ENCODE peak calls at places on chromosomes 16 and 17, in six cellular contexts. P, H, X, S, Y and D are unnamed samples. For H3K4me1, the result is how much of the 10 kb centered on the place peaks cover.

GRCh38 chr16:89670496-89671431 is 13.1 kb downstream of the SPATA33 start:
- DNase-seq in S (no peak), Y (no peak), H (no peak), X (no peak), P (no peak), D (no peak)

GRCh38 chr17:10177921-10178788 is 20.3 kb downstream of the GAS7 start:
- DNase-seq in P (no peak), X (peak), S (no peak), H (no peak), Y (no peak), D (no peak)

GRCh38 chr16:75074920-75075687 is 41.5 kb downstream of the LDHD start:
- DNase-seq in H (peak), S (no peak), P (no peak), X (no peak), Y (peak), D (no peak)

GRCh38 chr17:28643979-28644781 is 778 bp downstream of the BLTP2 start:
- DNase-seq in S (peak), Y (no peak), P (peak), H (peak), X (peak), D (no peak)

GRCh38 chr16:78388920-78389564 is 289.6 kb downstream of the WWOX start:
- DNase-seq in H (no peak), P (no peak), Y (no peak), X (no peak), S (no peak), D (no peak)

GRCh38 chr17:9728564-9728963 is 62.8 kb downstream of the DHRS7C start:
- DNase-seq in S (no peak), X (no peak), P (no peak), H (no peak), Y (no peak), D (no peak)

GRCh38 chr16:1439058-1439698 is 5.2 kb downstream of the CCDC154 start:
- DNase-seq in P (no peak), S (no peak), Y (no peak), H (no peak), X (no peak), D (no peak)

GRCh38 chr16:26058326-26058725 is 366.6 kb downstream of the HS3ST4 start:
- DNase-seq in S (no peak), Y (no peak), X (peak), H (no peak), P (no peak), D (no peak)

GRCh38 chr16:85668676-85669424 is 19.9 kb downstream of the GINS2 start:
- DNase-seq in S (no peak), P (peak), H (no peak), Y (no peak), X (no peak), D (no peak)

GRCh38 chr16:12497558-12497957 is 306.1 kb downstream of the CPPED1 start:
- DNase-seq in X (no peak), P (no peak), Y (no peak), H (no peak), S (no peak), D (no peak)

GRCh38 chr17:19744922-19745757 is 3.0 kb downstream of the ALDH3A1 start:
- DNase-seq in H (peak), P (peak), Y (peak), X (peak), S (peak), D (no peak)

GRCh38 chr17:2050871-2051387 is 4.0 kb upstream of the HIC1 start:
- DNase-seq in X (peak), P (no peak), H (no peak), Y (no peak), S (peak), D (no peak)

GRCh38 chr16:77977336-77977735 is 45.0 kb upstream of the CLEC3A start:
- DNase-seq in P (no peak), Y (no peak), S (no peak), X (no peak), H (no peak), D (no peak)

GRCh38 chr16:62036101-62036806 is at the start of gene CDH8:
- DNase-seq in H (no peak), P (peak), X (peak), S (no peak), Y (peak), D (no peak)

GRCh38 chr16:4360538-4361021 is 9.5 kb upstream of the PAM16 start:
- DNase-seq in S (peak), P (no peak), X (peak), H (no peak), Y (no peak), D (no peak)

GRCh38 chr17:48441231-48441711 is 11.3 kb upstream of the SKAP1 start:
- DNase-seq in P (no peak), H (no peak), X (no peak), S (no peak), Y (no peak), D (no peak)

GRCh38 chr16:56930516-56931252 is 1.3 kb upstream of the HERPUD1 start:
- DNase-seq in P (no peak), H (peak), S (no peak), X (peak), Y (no peak), D (no peak)

GRCh38 chr17:62080647-62081046 is 15.6 kb upstream of the MED13 start:
- DNase-seq in P (no peak), H (no peak), X (no peak), Y (no peak), S (no peak), D (no peak)

GRCh38 chr16:31078597-31079341 is 4.5 kb downstream of the ZNF646 start:
- DNase-seq in X (no peak), H (no peak), Y (no peak), S (no peak), P (no peak), D (no peak)

GRCh38 chr16:84600343-84601229 is 17.3 kb downstream of the COTL1 start:
- DNase-seq in X (no peak), S (no peak), Y (no peak), P (no peak), H (no peak), D (no peak)

GRCh38 chr16:13193721-13194120 is 292.3 kb downstream of the SHISA9 start:
- DNase-seq in Y (no peak), H (no peak), S (no peak), P (no peak), X (no peak), D (no peak)

GRCh38 chr16:84029297-84030096 is 13.1 kb downstream of the SLC38A8 start:
- DNase-seq in S (no peak), Y (no peak), P (no peak), H (no peak), X (no peak), D (no peak)

GRCh38 chr16:81497690-81498089 is 53.1 kb downstream of the CMIP start:
- DNase-seq in H (no peak), P (peak), X (no peak), Y (no peak), S (no peak), D (no peak)

GRCh38 chr16:89759742-89760366 is 38.5 kb downstream of the ZNF276 start:
- DNase-seq in S (no peak), P (no peak), H (no peak), X (no peak), Y (no peak), D (no peak)

GRCh38 chr16:1781254-1781653 is 1.1 kb downstream of the SPSB3 start:
- DNase-seq in H (no peak), Y (peak), S (no peak), P (no peak), X (no peak), D (no peak)

GRCh38 chr16:869823-870641 is 69.5 kb upstream of the GNG13 start:
- DNase-seq in X (no peak), S (no peak), Y (peak), H (no peak), P (peak), D (no peak)

GRCh38 chr16:81831722-81832126 is 52.6 kb downstream of the PLCG2 start:
- DNase-seq in S (no peak), Y (peak), P (peak), H (peak), X (peak), D (no peak)

GRCh38 chr16:70304892-70305448 is 6.0 kb downstream of the DDX19B start:
- DNase-seq in X (peak), H (no peak), S (no peak), P (no peak), Y (no peak), D (no peak)

GRCh38 chr17:82648761-82649474 is 674 bp upstream of the WDR45B start:
- DNase-seq in P (peak), X (no peak), H (peak), Y (peak), S (peak), D (no peak)

GRCh38 chr16:30600215-30600614 is 10.0 kb downstream of the ZNF689 start:
- DNase-seq in S (no peak), Y (no peak), X (no peak), P (no peak), H (no peak), D (no peak)

GRCh38 chr17:44663095-44663494 is 6.8 kb downstream of the MEIOC start:
- DNase-seq in H (no peak), S (no peak), X (no peak), Y (no peak), P (no peak), D (no peak)

GRCh38 chr16:970766-971581 is at the start of gene LMF1:
- DNase-seq in S (peak), H (peak), Y (peak), P (peak), X (peak), D (peak)

GRCh38 chr16:84603115-84603816 is 14.6 kb downstream of the COTL1 start:
- DNase-seq in P (peak), H (peak), X (no peak), Y (peak), S (peak), D (peak)

GRCh38 chr17:34601431-34601830 is 22.0 kb downstream of the TMEM132E start:
- DNase-seq in Y (no peak), S (no peak), H (no peak), P (no peak), X (no peak), D (no peak)

GRCh38 chr16:68229431-68230175 is 6.3 kb downstream of the ESRP2 start:
- DNase-seq in X (peak), H (peak), P (no peak), S (peak), Y (peak), D (no peak)
- TF ChIP-seq CTCF in X (peak), H (peak), P (peak), S (peak), Y (peak), D (peak)

GRCh38 chr17:69577098-69577497 is 162.6 kb downstream of the MAP2K6 start:
- DNase-seq in X (no peak), Y (no peak), P (no peak), H (no peak), S (no peak), D (no peak)

GRCh38 chr17:69575346-69575761 is 160.9 kb downstream of the MAP2K6 start:
- DNase-seq in H (no peak), P (no peak), X (no peak), S (peak), Y (no peak), D (no peak)

GRCh38 chr17:69581061-69581955 is 166.8 kb downstream of the MAP2K6 start:
- DNase-seq in P (no peak), X (no peak), S (no peak), H (no peak), Y (no peak), D (no peak)

GRCh38 chr17:69579961-69580677 is 165.6 kb downstream of the MAP2K6 start:
- DNase-seq in Y (no peak), P (no peak), H (no peak), X (no peak), S (no peak), D (no peak)

DNA sequence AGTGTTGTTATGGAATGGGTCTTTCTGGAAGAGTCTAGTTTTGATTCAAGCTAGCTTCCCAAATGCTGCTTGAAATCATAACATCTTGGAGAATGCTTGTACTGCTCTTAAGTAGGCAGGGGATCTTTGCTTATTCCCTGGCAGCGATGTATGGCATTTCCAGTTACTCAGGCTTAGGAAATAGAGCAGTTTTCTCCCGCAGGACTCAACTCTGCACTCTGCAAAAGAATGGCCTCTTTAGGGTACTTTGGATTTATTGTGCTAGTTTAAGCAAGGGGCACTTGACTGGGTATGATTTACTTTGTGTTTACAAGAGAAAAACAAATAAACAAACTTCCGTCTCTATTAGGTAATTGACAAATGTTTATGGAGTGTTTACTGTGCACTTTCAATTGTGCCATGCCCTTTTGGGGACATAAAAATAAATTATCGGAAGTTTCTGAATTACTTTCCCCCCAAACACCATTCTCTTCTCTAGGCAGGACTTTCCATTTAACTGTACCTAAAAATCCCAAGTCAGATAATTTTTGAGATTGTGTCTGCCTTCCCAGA is 164.0 kb downstream of the MAP2K6 start:
- DNase-seq in S (no peak), H (no peak), X (no peak), P (no peak), Y (no peak), D (no peak)
- H3K4me1 ChIP-seq in S (under half), H (under half), X (under half), P (under half), Y (under half), D (under half)

DNA sequence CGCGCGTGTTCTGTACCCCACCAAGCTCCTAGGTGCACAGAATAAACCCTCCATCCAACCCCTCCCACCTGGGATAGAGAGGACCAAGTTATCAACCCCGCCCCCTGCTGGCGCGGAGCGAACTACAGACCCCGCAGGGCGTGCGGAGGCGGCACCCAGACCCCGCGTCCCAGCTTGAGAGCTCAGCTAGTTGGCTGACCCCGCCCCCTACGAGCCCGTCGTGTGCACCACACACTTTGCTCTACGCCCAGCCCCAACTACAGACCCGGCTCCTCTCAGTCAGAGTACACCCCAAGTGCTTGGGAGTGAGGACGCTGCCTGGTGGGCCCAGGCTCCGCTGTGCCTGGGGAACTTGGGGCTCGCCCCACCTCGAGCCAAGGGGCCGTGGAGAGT is 1.5 kb downstream of the GRIN2A start:
- DNase-seq in X (peak), S (peak), P (no peak), Y (peak), H (peak), D (no peak)
- TF ChIP-seq CTCF in X (peak), S (peak), P (peak), Y (peak), H (no peak), D (peak)

DNA sequence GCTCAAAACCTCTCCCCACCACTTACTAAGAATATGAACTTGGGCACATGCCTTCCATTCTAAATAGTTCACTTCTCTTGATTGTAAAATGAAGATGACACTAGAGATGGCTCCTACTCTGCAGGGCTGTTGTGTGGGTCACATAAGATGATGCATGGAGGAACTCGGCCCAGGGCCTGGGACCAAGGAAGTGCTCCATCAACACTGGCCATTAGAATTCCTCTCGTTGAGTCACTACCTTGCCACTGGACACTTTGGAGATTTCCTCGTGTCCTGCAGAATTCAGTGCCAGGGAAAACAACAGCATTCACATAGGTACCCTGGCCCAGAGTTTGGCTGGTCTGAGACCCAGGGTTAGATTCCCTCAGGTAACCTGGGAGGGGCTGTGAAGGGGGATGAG is 18.6 kb downstream of the HNF1B start:
- DNase-seq in Y (no peak), S (no peak), X (no peak), P (no peak), H (no peak), D (no peak)
- H3K4me1 ChIP-seq in Y (under half), S (under half), X (under half), P (under half), H (half or more), D (under half)